ENCODE peak calls at places on chromosomes 5 and 9, in five cellular contexts. F, H, P, Y and G are unnamed samples.

GRCh38 chr5:80206282-80206681 is 49.6 kb downstream of the SERINC5 start:
- DNase-seq in Y (no peak), F (no peak), H (no peak), P (no peak), G (no peak)

GRCh38 chr9:92723801-92724323 is 40.8 kb downstream of the BICD2 start:
- DNase-seq in F (no peak), Y (no peak), P (no peak), H (no peak), G (no peak)

GRCh38 chr5:15959560-15960164 is 219.9 kb downstream of the MARCHF11 start:
- DNase-seq in P (no peak), Y (no peak), H (no peak), F (no peak), G (peak)

GRCh38 chr5:81776258-81776657 is 25.4 kb upstream of the SSBP2 start:
- DNase-seq in F (no peak), H (no peak), P (no peak), Y (no peak), G (no peak)

GRCh38 chr5:52177193-52177592 is 610.5 kb upstream of the ITGA1 start:
- DNase-seq in Y (no peak), F (no peak), P (no peak), H (no peak), G (no peak)

GRCh38 chr5:75335952-75336624 is 932 bp upstream of the HMGCR start:
- DNase-seq in P (peak), F (no peak), Y (peak), H (peak), G (peak)

GRCh38 chr9:33791117-33791516 is 4.2 kb upstream of the PRSS3 start:
- DNase-seq in Y (no peak), F (no peak), H (no peak), P (no peak), G (no peak)

GRCh38 chr5:107483196-107483595 is 187.5 kb downstream of the EFNA5 start:
- DNase-seq in Y (no peak), F (no peak), H (no peak), P (no peak), G (no peak)

GRCh38 chr5:139494256-139494655 is 11.7 kb upstream of the STING1 start:
- DNase-seq in F (no peak), Y (no peak), P (no peak), H (no peak), G (no peak)

GRCh38 chr9:35570709-35571108 is 34.4 kb upstream of the TESK1 start:
- DNase-seq in F (no peak), P (no peak), Y (peak), H (no peak), G (no peak)

GRCh38 chr5:74643160-74643562 is 2.6 kb upstream of the ENC1 start:
- DNase-seq in F (no peak), Y (no peak), P (no peak), H (no peak), G (no peak)

GRCh38 chr9:33198163-33198562 is 31.0 kb upstream of the B4GALT1 start:
- DNase-seq in Y (no peak), P (no peak), H (peak), F (no peak), G (no peak)

GRCh38 chr9:93124793-93125192 is 9.3 kb downstream of the NINJ1 start:
- DNase-seq in Y (no peak), F (peak), P (no peak), H (no peak), G (no peak)

GRCh38 chr5:57658009-57658408 is 175.4 kb upstream of the ACTBL2 start:
- DNase-seq in Y (no peak), H (no peak), P (no peak), F (no peak), G (no peak)

GRCh38 chr5:77463905-77464304 is 28.2 kb downstream of the WDR41 start:
- DNase-seq in P (no peak), H (no peak), Y (no peak), F (no peak), G (no peak)

GRCh38 chr5:72107874-72108199 is 562 bp downstream of the MAP1B start:
- DNase-seq in P (peak), F (no peak), H (no peak), Y (peak), G (no peak)

GRCh38 chr9:77019810-77020437 is 469 bp downstream of the FOXB2 start:
- DNase-seq in Y (no peak), F (no peak), P (no peak), H (no peak), G (no peak)

GRCh38 chr5:16992444-16992843 is 56.4 kb upstream of the MYO10 start:
- DNase-seq in H (no peak), P (no peak), F (no peak), Y (no peak), G (no peak)

GRCh38 chr9:16134351-16134750 is 581.5 kb downstream of the CCDC171 start:
- DNase-seq in H (no peak), F (no peak), P (no peak), Y (no peak), G (no peak)

GRCh38 chr5:161007879-161008278 is 155.9 kb upstream of the ATP10B start:
- DNase-seq in Y (no peak), P (no peak), F (no peak), H (no peak), G (no peak)

GRCh38 chr9:93672622-93673270 is 96.4 kb downstream of the PHF2 start:
- DNase-seq in Y (no peak), F (no peak), P (no peak), H (no peak), G (no peak)

GRCh38 chr5:17405976-17406876 is 91.8 kb upstream of the TAF11L2 start:
- DNase-seq in F (no peak), Y (no peak), H (no peak), P (no peak), G (no peak)

GRCh38 chr5:116229131-116229530 is 144.3 kb downstream of the COMMD10 start:
- DNase-seq in H (no peak), F (no peak), Y (no peak), P (no peak), G (no peak)

GRCh38 chr5:43602456-43602817 is 543 bp upstream of the NNT start:
- DNase-seq in F (no peak), Y (peak), P (peak), H (peak), G (peak)

DNA sequence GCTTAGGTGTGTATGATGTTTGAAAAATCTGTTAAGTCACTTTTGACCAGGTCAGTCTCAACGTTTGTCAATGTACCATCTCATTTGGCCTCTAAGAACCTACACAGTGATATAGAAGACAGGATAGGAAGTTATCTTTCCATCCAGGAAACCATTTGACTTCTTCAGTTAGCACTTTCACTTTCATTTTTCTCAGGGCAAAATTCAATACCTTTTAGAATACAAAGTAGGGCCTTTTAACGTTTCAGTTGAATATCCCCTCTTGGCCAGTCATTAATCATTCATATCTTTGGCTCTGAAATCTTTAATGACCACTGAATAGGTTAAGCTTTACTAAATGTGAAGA is 101.0 kb upstream of the GNAQ start:
- DNase-seq in H (no peak), F (no peak), P (no peak), Y (peak), G (no peak)
- H3K27ac ChIP-seq in H (no peak), F (no peak), P (peak), Y (no peak), G (no peak)

DNA sequence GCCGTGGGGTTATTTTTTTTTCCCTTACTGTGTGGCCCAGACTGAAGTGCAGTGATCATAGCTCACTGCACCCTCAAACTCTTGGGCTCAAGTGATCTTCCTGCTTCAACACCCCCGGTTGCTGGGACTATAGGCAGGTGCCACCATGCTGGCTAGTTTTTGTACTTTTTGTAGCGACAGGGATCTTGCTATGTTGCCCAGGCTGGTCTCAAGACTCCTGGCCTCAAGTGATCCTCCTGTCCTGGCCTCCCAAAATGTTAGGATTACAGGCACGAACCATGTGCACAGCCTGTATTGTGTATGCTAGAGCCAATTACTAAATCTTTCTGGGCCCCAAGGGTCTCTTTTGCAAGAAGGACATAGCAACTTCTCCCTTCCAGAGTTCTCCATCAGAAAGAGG is 23.1 kb downstream of the GALNT10 start:
- DNase-seq in Y (no peak), F (no peak), P (no peak), H (no peak), G (no peak)
- H3K27ac ChIP-seq in Y (no peak), F (no peak), P (peak), H (no peak), G (no peak)

DNA sequence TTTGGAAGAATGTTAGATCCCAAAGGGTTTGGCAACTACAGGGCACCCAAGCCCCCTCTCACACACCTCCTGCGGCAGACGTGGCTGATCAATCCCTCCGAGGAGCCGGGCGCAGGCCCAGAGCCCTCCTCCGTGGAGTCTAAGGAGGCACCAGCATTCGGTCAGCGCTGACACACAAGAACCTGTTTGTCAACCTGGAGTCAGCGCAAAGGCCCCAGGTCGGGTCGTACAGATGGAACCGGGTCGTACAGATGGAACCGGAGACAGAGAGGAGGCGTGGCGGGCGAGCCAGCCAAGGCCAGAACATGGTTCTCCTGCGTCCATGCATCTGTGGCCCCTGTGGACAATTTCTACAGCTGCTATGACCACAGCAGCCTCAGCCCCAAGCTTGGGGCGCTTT is 125.0 kb upstream of the SARDH start:
- DNase-seq in F (no peak), H (no peak), P (no peak), Y (no peak), G (no peak)
- H3K27ac ChIP-seq in F (peak), H (peak), P (no peak), Y (no peak), G (no peak)

GRCh38 chr5:60494144-60494543 is 205.8 kb downstream of the DEPDC1B start:
- DNase-seq in P (no peak), H (no peak), F (no peak), Y (no peak), G (no peak)
- H3K27ac ChIP-seq in P (peak), H (no peak), F (no peak), Y (no peak), G (no peak)

DNA sequence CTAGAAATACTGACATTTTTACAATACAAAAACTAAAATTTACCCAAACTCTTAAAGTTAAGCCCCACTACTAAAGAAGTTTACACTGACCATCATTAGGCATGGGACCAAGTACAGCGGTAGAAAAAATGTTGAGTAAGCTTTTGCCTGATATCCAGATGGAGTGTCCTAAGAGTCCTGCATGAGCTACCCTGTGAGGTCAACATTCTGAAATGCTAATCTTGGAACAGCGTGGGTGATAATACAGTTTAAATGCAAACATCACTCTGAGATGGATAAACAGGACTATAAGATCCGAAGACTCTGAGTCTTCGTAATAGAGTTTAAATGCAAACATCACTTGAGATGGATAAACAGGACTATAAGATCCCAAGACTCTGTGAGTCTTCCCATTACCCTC is 189.7 kb downstream of the DCP2 start:
- DNase-seq in P (no peak), H (no peak), Y (no peak), F (no peak), G (no peak)
- H3K27ac ChIP-seq in P (no peak), H (no peak), Y (no peak), F (no peak), G (no peak)

DNA sequence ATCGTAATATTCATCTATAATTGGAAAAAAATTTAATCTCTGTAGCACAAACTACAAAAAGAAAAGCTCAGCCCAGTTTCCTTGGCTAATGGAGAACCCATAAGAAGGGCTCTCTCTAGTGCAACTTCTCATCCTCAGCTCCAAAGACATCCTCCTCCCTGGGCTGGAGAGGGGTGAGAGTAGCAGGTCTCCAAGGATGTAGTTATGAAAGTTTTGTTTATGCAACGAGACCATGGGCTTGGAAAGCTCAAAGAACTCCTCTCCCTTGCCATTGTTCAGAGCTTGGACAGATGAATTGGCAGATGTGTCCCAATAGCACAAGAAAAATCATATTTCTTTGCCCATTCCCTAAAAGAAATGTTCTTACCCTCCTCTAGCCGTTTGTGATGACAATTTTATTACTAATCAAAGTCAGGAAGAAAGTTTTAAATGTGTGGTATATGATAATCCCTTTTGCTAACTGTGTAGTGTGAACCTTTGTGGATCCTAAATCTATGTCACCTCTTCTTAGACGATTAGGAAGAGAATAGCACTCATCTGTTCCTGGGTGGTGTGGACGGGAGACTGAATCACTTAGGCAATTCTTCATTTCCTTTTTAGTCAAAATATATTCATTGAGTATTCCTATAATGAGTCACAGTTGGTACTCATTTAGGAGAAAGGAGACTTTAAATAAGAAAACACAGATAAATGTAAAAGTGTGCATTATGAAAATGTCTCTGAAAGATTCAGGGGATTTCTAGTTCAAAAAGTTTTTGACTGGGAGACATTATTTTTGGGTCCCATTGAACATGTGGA is 52.2 kb downstream of the GARNL3 start:
- DNase-seq in F (no peak), H (no peak), P (no peak), Y (no peak), G (no peak)
- H3K27ac ChIP-seq in F (no peak), H (no peak), P (no peak), Y (no peak), G (no peak)

GRCh38 chr5:69279517-69279916 is 44.8 kb downstream of the CDK7 start:
- DNase-seq in H (no peak), P (no peak), F (no peak), Y (no peak), G (no peak)
- H3K27ac ChIP-seq in H (no peak), P (no peak), F (no peak), Y (no peak), G (no peak)